ENCODE peak calls at places on chromosomes 16 and 17, in nine cellular contexts. P, N, G, W, V, U, D, M and R are unnamed samples.

GRCh38 chr17:68759343-68760140 is 158.4 kb upstream of the FAM20A start:
- DNase-seq in N (peak; percentile 86), V (no peak), U (peak; percentile 93), G (peak; percentile 90), P (peak; percentile 82), M (peak; percentile 95), D (no peak), W (peak; percentile 80), R (peak; percentile 89)

GRCh38 chr16:8229011-8229520 is 361.2 kb downstream of the TMEM114 start:
- DNase-seq in G (no peak), M (no peak), V (no peak), W (no peak), D (no peak), N (no peak), U (no peak), P (no peak), R (no peak)

GRCh38 chr17:73551756-73552155 is 92.5 kb downstream of the SDK2 start:
- DNase-seq in G (no peak), U (no peak), M (no peak), V (peak; percentile 11), P (no peak), W (no peak), N (no peak), D (no peak), R (no peak)

GRCh38 chr17:3385869-3386816 is at the start of gene OR3A2:
- DNase-seq in N (no peak), D (no peak), M (no peak), V (peak; percentile 12), W (no peak), G (no peak), P (no peak), U (no peak), R (no peak)

GRCh38 chr16:80277182-80277581 is 263.6 kb upstream of the DYNLRB2 start:
- DNase-seq in U (no peak), M (no peak), V (no peak), G (no peak), P (peak; percentile 13), D (no peak), W (no peak), N (no peak), R (no peak)

GRCh38 chr17:77693301-77693700 is 265.2 kb upstream of the TNRC6C start:
- DNase-seq in U (no peak), G (peak; percentile 40), M (no peak), N (no peak), D (no peak), W (no peak), P (no peak), V (no peak), R (no peak)

GRCh38 chr16:28326881-28327610 is 34.7 kb downstream of the SBK1 start:
- DNase-seq in U (peak; percentile 34), M (peak; percentile 43), W (peak; percentile 56), D (peak; percentile 56), P (no peak), N (no peak), G (peak; percentile 79), V (peak; percentile 65), R (peak; percentile 63)

GRCh38 chr17:79036609-79037008 is 12.6 kb downstream of the C1QTNF1 start:
- DNase-seq in D (no peak), P (no peak), N (peak; percentile 78), W (peak; percentile 77), G (no peak), U (peak; percentile 94), M (no peak), V (no peak), R (no peak)

GRCh38 chr16:52743702-52744101 is 196.8 kb upstream of the TOX3 start:
- DNase-seq in D (no peak), M (no peak), W (no peak), G (no peak), P (no peak), V (no peak), N (no peak), U (no peak), R (no peak)

GRCh38 chr16:57637965-57638364 is 9.5 kb downstream of the ADGRG1 start:
- DNase-seq in P (no peak), D (no peak), W (no peak), V (no peak), M (no peak), G (no peak), N (no peak), U (no peak), R (no peak)

GRCh38 chr16:79768594-79768993 is 168.1 kb upstream of the MAF start:
- DNase-seq in P (no peak), W (no peak), V (no peak), N (no peak), M (no peak), U (no peak), D (no peak), G (no peak), R (no peak)

GRCh38 chr16:67454104-67454503 is 23.2 kb downstream of the HSD11B2 start:
- DNase-seq in W (no peak), G (no peak), M (no peak), U (no peak), V (no peak), D (no peak), P (no peak), N (no peak), R (no peak)

GRCh38 chr16:9094008-9094846 is 2.8 kb downstream of the HAPSTR1 start:
- DNase-seq in M (no peak), G (no peak), W (no peak), N (no peak), P (no peak), V (no peak), D (no peak), U (no peak), R (no peak)

DNA sequence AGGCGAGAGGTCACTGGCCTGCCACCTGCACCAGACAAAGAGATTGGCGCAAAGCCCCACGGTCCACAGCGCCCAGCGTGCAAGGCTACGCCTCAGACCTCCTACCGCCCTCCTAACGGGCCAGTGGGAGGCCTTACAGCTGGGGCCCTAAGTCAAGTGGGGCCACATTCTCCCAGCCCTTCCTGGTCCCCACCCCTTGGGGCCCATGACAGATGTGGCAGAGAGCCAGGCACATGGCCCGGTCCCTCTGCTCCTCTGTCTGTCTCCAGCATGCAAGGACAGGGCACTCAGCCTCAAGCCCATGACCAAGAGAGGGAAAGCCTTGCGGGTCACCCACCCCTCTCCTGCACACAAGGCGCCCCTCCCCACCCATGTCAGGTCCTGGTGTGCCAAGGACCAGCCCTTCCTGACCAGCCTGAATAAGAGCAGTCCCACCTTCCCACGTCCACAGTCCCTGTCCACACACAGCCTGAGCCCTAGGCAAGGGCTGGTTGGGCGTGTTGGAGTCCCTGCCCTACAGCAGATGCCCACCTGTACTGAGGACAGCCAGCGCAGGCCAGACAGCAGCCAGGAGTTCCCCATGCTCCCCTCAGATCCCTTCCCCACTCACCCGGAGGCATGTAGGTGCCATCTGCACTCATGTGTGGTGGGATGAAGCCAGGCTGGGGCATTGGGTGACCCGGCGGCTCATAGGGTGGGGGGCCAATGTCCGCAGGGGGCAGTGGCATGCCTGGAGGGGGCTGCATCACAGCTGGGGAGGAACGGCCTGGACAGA is 25.3 kb downstream of the CDIP1 start:
- DNase-seq in P (no peak), U (no peak), V (no peak), N (no peak), D (no peak), M (no peak), G (no peak), W (no peak), R (no peak)
- H3K27ac ChIP-seq in P (no peak overlapping the region), U (no peak overlapping the region), V (peak overlapping the region; percentile 70), N (no peak overlapping the region), D (peak overlapping the region; percentile 38), M (no peak overlapping the region), G (peak overlapping the region; percentile 75), W (no peak overlapping the region), R (peak overlapping the region; percentile 10)

GRCh38 chr17:57356153-57356721 is 99.9 kb downstream of the MSI2 start:
- DNase-seq in W (no peak), P (no peak), U (no peak), G (no peak), N (no peak), D (no peak), M (no peak), V (no peak), R (no peak)

GRCh38 chr17:57352658-57353057 is 96.3 kb downstream of the MSI2 start:
- DNase-seq in W (no peak), V (no peak), U (no peak), G (no peak), P (no peak), M (peak; percentile 35), N (no peak), D (no peak), R (no peak)

GRCh38 chr17:57355090-57355859 is 99.0 kb downstream of the MSI2 start:
- DNase-seq in P (no peak), N (no peak), U (no peak), M (no peak), G (no peak), W (no peak), D (no peak), V (no peak), R (no peak)

GRCh38 chr17:57356722-57357391 is 100.5 kb downstream of the MSI2 start:
- DNase-seq in D (no peak), U (no peak), V (no peak), P (no peak), M (no peak), G (no peak), W (no peak), N (no peak), R (no peak)

DNA sequence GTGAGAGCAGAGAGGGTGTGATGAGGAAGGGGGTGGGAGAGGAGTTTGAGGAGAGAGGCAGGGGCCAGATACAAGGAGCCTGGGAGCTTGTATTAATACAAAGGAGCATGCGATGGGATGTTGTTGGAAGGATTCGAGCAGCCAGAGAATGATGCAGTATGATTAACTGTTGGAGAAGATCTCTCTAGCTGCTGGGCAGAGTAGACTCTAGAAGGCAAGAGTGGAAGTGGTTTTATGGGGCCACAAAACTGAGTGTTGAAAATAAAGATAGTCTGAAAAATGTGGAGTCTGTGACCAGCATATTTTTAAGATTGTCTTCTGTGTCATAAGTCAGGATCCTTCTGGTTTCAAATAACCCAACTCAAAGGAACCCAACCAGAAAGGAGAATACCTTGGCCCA is 98.3 kb downstream of the MSI2 start:
- DNase-seq in D (no peak), G (no peak), V (no peak), N (no peak), W (no peak), M (no peak), P (no peak), U (no peak), R (no peak)
- H3K27ac ChIP-seq in D (no peak overlapping the region), G (no peak overlapping the region), V (no peak overlapping the region), N (no peak overlapping the region), W (no peak overlapping the region), M (no peak overlapping the region), P (no peak overlapping the region), U (no peak overlapping the region), R (no peak overlapping the region)

DNA sequence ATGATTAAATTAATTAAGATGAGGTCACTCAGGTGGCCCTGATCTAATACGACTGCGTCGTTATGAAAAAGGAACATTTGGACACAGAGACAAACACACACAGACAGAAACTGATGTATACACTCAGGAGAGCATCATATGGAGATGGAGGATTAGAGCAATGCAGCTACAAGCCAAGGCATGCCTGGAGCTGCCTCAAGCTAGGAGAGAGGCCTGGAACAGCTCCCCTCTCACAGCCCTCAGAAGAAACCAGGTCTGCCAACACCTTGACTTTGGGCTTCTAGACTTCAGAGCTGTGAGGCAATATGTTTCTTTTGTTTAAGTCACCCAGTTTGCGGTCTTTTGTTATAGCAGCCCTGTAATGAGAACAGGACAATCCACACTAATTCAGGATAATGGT is 318.9 kb downstream of the HS3ST3B1 start:
- DNase-seq in U (no peak), N (no peak), D (no peak), P (no peak), V (no peak), M (no peak), W (no peak), G (no peak), R (no peak)
- H3K27ac ChIP-seq in U (no peak overlapping the region), N (no peak overlapping the region), D (no peak overlapping the region), P (no peak overlapping the region), V (no peak overlapping the region), M (no peak overlapping the region), W (no peak overlapping the region), G (no peak overlapping the region), R (no peak overlapping the region)

GRCh38 chr17:29663155-29663554 is 40.4 kb upstream of the CORO6 start:
- DNase-seq in W (peak; percentile 35), M (no peak), P (no peak), U (peak; percentile 55), G (no peak), V (no peak), N (no peak), D (no peak), R (peak; percentile 68)
- H3K27ac ChIP-seq in W (peak overlapping the region; percentile 98), M (no peak overlapping the region), P (no peak overlapping the region), U (peak overlapping the region; percentile 25), G (peak overlapping the region; percentile 15), V (no peak overlapping the region), N (no peak overlapping the region), D (no peak overlapping the region), R (peak overlapping the region; percentile 88)